ENCODE peak calls at places on chromosomes 13 and 19, in five cellular contexts. H is IMR-90, C is endodermal cell, B is heart left ventricle, T is cardiac muscle cell. O is an unnamed sample. For H3K27me3 and H3K36me3, the result is how much of the 10 kb centered on the place peaks cover.

GRCh38 chr19:46958542-46958941 is 61.1 kb upstream of the NPAS1 start:
- DNase-seq in H (peak), C (no peak), B (no peak), T (peak), O (no peak)

GRCh38 chr13:60701919-60702318 is 304.9 kb downstream of the TDRD3 start:
- DNase-seq in H (no peak), C (no peak), B (no peak), T (no peak), O (no peak)

GRCh38 chr19:16384688-16385087 is 60.1 kb downstream of the KLF2 start:
- DNase-seq in H (no peak), C (no peak), B (peak), T (no peak), O (no peak)

GRCh38 chr19:1736280-1736679 is 17.0 kb upstream of the ONECUT3 start:
- DNase-seq in H (no peak), C (no peak), B (no peak), T (no peak), O (no peak)

GRCh38 chr19:47609885-47610545 is 1.1 kb downstream of the BICRA start:
- DNase-seq in H (peak), C (peak), B (peak), T (peak), O (peak)

GRCh38 chr13:85140192-85140591 is 659.0 kb downstream of the SLITRK6 start:
- DNase-seq in H (no peak), C (no peak), B (no peak), T (no peak), O (no peak)

GRCh38 chr13:88857256-88857655 is 1186.1 kb downstream of the SLITRK5 start:
- DNase-seq in H (no peak), C (no peak), B (no peak), T (no peak), O (no peak)

GRCh38 chr13:77891486-77891885 is 27.1 kb downstream of the EDNRB start:
- DNase-seq in H (no peak), C (no peak), B (no peak), T (no peak), O (no peak)

GRCh38 chr19:18229474-18229873 is 3.2 kb upstream of the PDE4C start:
- DNase-seq in H (no peak), C (no peak), B (no peak), T (no peak), O (no peak)

GRCh38 chr19:17170538-17171297 is 44.4 kb upstream of the USE1 start:
- DNase-seq in H (no peak), C (no peak), B (no peak), T (no peak), O (no peak)

GRCh38 chr19:18408053-18408476 is 10.6 kb upstream of the LRRC25 start:
- DNase-seq in H (no peak), C (peak), B (no peak), T (no peak), O (peak)

GRCh38 chr19:13060233-13060963 is 42.3 kb downstream of the LYL1 start:
- DNase-seq in H (no peak), C (peak), B (peak), T (peak), O (peak)

GRCh38 chr13:51804295-51805172 is 571 bp upstream of the DHRS12 start:
- DNase-seq in H (no peak), C (no peak), B (peak), T (no peak), O (peak)

GRCh38 chr13:49641810-49642291 is 13.5 kb downstream of the ARL11 start:
- DNase-seq in H (peak), C (no peak), B (peak), T (peak), O (no peak)

GRCh38 chr13:75180805-75181455 is 301.0 kb downstream of the TBC1D4 start:
- DNase-seq in H (peak), C (no peak), B (no peak), T (peak), O (no peak)

GRCh38 chr13:38369058-38369457 is 19.4 kb downstream of the UFM1 start:
- DNase-seq in H (no peak), C (no peak), B (no peak), T (no peak), O (no peak)

GRCh38 chr19:41871573-41872383 is 5.3 kb upstream of the CD79A start:
- DNase-seq in H (no peak), C (peak), B (no peak), T (peak), O (peak)

GRCh38 chr19:45217193-45217956 is 27.8 kb downstream of the EXOC3L2 start:
- DNase-seq in H (no peak), C (peak), B (no peak), T (peak), O (peak)

GRCh38 chr19:46944918-46945628 is 74.6 kb upstream of the NPAS1 start:
- DNase-seq in H (peak), C (peak), B (peak), T (peak), O (peak)

GRCh38 chr19:43941209-43941608 is 6.1 kb upstream of the ZNF45 start:
- DNase-seq in H (no peak), C (no peak), B (no peak), T (no peak), O (no peak)

GRCh38 chr13:71854401-71854800 is 12.6 kb downstream of the DACH1 start:
- DNase-seq in H (no peak), C (no peak), B (no peak), T (no peak), O (no peak)

GRCh38 chr19:44609219-44609618 is 4.1 kb upstream of the IGSF23 start:
- DNase-seq in H (peak), C (no peak), B (no peak), T (no peak), O (no peak)

GRCh38 chr19:1104452-1105216 is 840 bp downstream of the GPX4 start:
- DNase-seq in H (peak), C (peak), B (peak), T (peak), O (peak)

GRCh38 chr19:46745521-46746280 is at the start of gene FKRP:
- DNase-seq in H (no peak), C (peak), B (peak), T (no peak), O (peak)

GRCh38 chr19:2048959-2049740 is 1.9 kb downstream of the MKNK2 start:
- DNase-seq in H (no peak), C (no peak), B (peak), T (no peak), O (peak)

GRCh38 chr13:110714798-110715394 is 1.4 kb downstream of the ING1 start:
- DNase-seq in H (peak), C (peak), B (peak), T (peak), O (peak)

GRCh38 chr19:14497347-14497921 is 1.5 kb upstream of the GIPC1 start:
- DNase-seq in H (no peak), C (no peak), B (no peak), T (peak), O (peak)

GRCh38 chr13:46498650-46499049 is 54.3 kb upstream of the LRCH1 start:
- DNase-seq in H (no peak), C (no peak), B (no peak), T (no peak), O (no peak)

GRCh38 chr13:40963927-40964326 is 55.2 kb downstream of the ELF1 start:
- DNase-seq in H (peak), C (no peak), B (no peak), T (peak), O (no peak)

GRCh38 chr13:33722216-33722900 is 95.6 kb upstream of the RFC3 start:
- DNase-seq in H (peak), C (no peak), B (no peak), T (peak), O (no peak)

GRCh38 chr13:38767506-38768265 is 80.8 kb downstream of the FREM2 start:
- DNase-seq in H (no peak), C (no peak), B (peak), T (peak), O (no peak)

GRCh38 chr19:4444765-4445741 is 12.5 kb downstream of the UBXN6 start:
- DNase-seq in H (no peak), C (peak), B (no peak), T (peak), O (peak)
- H3K4me3 ChIP-seq in H (no peak), C (no peak), B (no peak), T (no peak), O (no peak)

GRCh38 chr19:50497030-50497420 is 14.0 kb downstream of the JOSD2 start:
- DNase-seq in H (no peak), C (no peak), B (no peak), T (no peak), O (no peak)
- H3K27me3 ChIP-seq in H (under half), C (under half), B (under half), T (under half), O (half or more)

GRCh38 chr19:21087871-21088270 is 5.9 kb downstream of the ZNF714 start:
- DNase-seq in H (no peak), C (no peak), B (no peak), T (no peak), O (no peak)
- H3K36me3 ChIP-seq in H (under half), C (half or more), B (under half), T (under half), O (under half)

GRCh38 chr13:98480915-98481510 is 95.9 kb downstream of the STK24 start:
- DNase-seq in H (peak), C (no peak), B (peak), T (peak), O (no peak)
- H3K4me3 ChIP-seq in H (no peak), C (no peak), B (no peak), T (no peak), O (no peak)

GRCh38 chr13:83880275-83881027 is 1.8 kb downstream of the SLITRK1 start:
- DNase-seq in H (no peak), C (peak), B (no peak), T (no peak), O (no peak)
- H3K27me3 ChIP-seq in H (under half), C (half or more), B (half or more), T (half or more), O (half or more)

O was measured in H7.